ENCODE peak calls at places on chromosomes 16 and 17, in seven cellular contexts. M is stimulated activated CD4-positive, alpha-beta T cell treated with anti-CD3 and anti-CD28 coated beads, Interleukin-4, amount 100 ng/mL, for 24 hours; F is Daoy; C is Ammon's horn; R is ELF-1; I is iris pigment epithelial cell; B is HFF-Myc. T is an unnamed sample.

GRCh38 chr17:49450735-49451134 is 36.1 kb upstream of the PHB1 start:
- DNase-seq in M (no peak), F (peak), C (no peak), R (no peak), I (peak), B (no peak), T (no peak)

GRCh38 chr17:14294876-14295275 is 6.0 kb upstream of the HS3ST3B1 start:
- DNase-seq in M (no peak), F (no peak), C (no peak), R (peak), I (no peak), B (no peak), T (no peak)

GRCh38 chr17:80187493-80187892 is 17.7 kb downstream of the CARD14 start:
- DNase-seq in M (no peak), F (peak), C (no peak), R (no peak), I (peak), B (no peak), T (no peak)

GRCh38 chr17:14752007-14752406 is 451.1 kb downstream of the HS3ST3B1 start:
- DNase-seq in M (no peak), F (no peak), C (no peak), R (no peak), I (no peak), B (no peak), T (no peak)

GRCh38 chr17:9473716-9474115 is 101.9 kb downstream of the STX8 start:
- DNase-seq in M (no peak), F (peak), C (no peak), R (no peak), I (peak), B (no peak), T (no peak)

GRCh38 chr17:3944485-3945388 is 19.5 kb downstream of the ATP2A3 start:
- DNase-seq in M (peak), F (peak), C (peak), R (peak), I (peak), B (no peak), T (peak)

GRCh38 chr16:71666928-71667707 is 41.1 kb downstream of the MARVELD3 start:
- DNase-seq in M (no peak), F (no peak), C (no peak), R (no peak), I (no peak), B (no peak), T (no peak)

GRCh38 chr16:49347476-49347875 is 26.1 kb upstream of the C16orf78 start:
- DNase-seq in M (no peak), F (no peak), C (no peak), R (no peak), I (no peak), B (no peak), T (no peak)

GRCh38 chr16:56196381-56196780 is 5.1 kb downstream of the GNAO1 start:
- DNase-seq in M (no peak), F (no peak), C (no peak), R (no peak), I (no peak), B (no peak), T (no peak)

GRCh38 chr17:3012926-3013581 is 50.4 kb downstream of the OR1D5 start:
- DNase-seq in M (peak), F (peak), C (peak), R (peak), I (peak), B (peak), T (peak)

GRCh38 chr16:27389272-27389961 is 12.6 kb upstream of the IL21R start:
- DNase-seq in M (no peak), F (no peak), C (peak), R (no peak), I (peak), B (no peak), T (no peak)